ENCODE peak calls at places on chromosomes 12 and 14, in eight cellular contexts. W, U, D, S, A, I, Q and M are unnamed samples.

GRCh38 chr12:107368586-107368985 is 275.2 kb upstream of the CRY1 start:
- DNase-seq in W (no peak), U (no peak), D (no peak), S (no peak), A (no peak), I (no peak), Q (no peak), M (no peak)

GRCh38 chr12:12265571-12266388 is 1.1 kb downstream of the LRP6 start:
- DNase-seq in W (no peak), U (no peak), D (no peak), S (no peak), A (peak; percentile 60), I (peak; percentile 70), Q (no peak), M (peak; percentile 54)

GRCh38 chr12:130088509-130088908 is 73.8 kb upstream of the FZD10 start:
- DNase-seq in W (no peak), U (no peak), D (no peak), S (no peak), A (no peak), I (no peak), Q (no peak), M (no peak)

GRCh38 chr12:84315926-84316325 is 596.7 kb downstream of the SLC6A15 start:
- DNase-seq in W (no peak), U (no peak), D (no peak), S (no peak), A (no peak), I (no peak), Q (no peak), M (no peak)

GRCh38 chr14:103136388-103137271 is 13.4 kb downstream of the TNFAIP2 start:
- DNase-seq in W (no peak), U (peak; percentile 48), D (peak; percentile 56), S (no peak), A (peak; percentile 57), I (peak; percentile 58), Q (no peak), M (peak; percentile 61)

GRCh38 chr12:106113042-106113441 is 25.7 kb downstream of the NUAK1 start:
- DNase-seq in W (no peak), U (no peak), D (no peak), S (no peak), A (peak; percentile 68), I (peak; percentile 66), Q (no peak), M (no peak)

GRCh38 chr14:95660550-95661515 is 25.4 kb upstream of the TCL1B start:
- DNase-seq in W (no peak), U (no peak), D (no peak), S (no peak), A (no peak), I (no peak), Q (no peak), M (no peak)

GRCh38 chr12:123119808-123120207 is 31.1 kb downstream of the PITPNM2 start:
- DNase-seq in W (no peak), U (no peak), D (no peak), S (no peak), A (no peak), I (no peak), Q (no peak), M (no peak)

GRCh38 chr14:63192085-63192484 is 12.2 kb upstream of the RHOJ start:
- DNase-seq in W (no peak), U (no peak), D (no peak), S (no peak), A (no peak), I (peak; percentile 20), Q (no peak), M (peak; percentile 68)

GRCh38 chr12:59383426-59383822 is 212.4 kb upstream of the SLC16A7 start:
- DNase-seq in W (no peak), U (no peak), D (no peak), S (peak; percentile 52), A (peak; percentile 95), I (peak; percentile 59), Q (no peak), M (peak; percentile 48)

GRCh38 chr12:130709151-130710000 is 6.7 kb downstream of the RIMBP2 start:
- DNase-seq in W (no peak), U (no peak), D (peak; percentile 55), S (no peak), A (no peak), I (no peak), Q (no peak), M (no peak)

GRCh38 chr12:130976171-130976720 is 22.5 kb downstream of the ADGRD1 start:
- DNase-seq in W (no peak), U (no peak), D (no peak), S (no peak), A (no peak), I (no peak), Q (no peak), M (no peak)

GRCh38 chr14:69643430-69644200 is 32.2 kb downstream of the SUSD6 start:
- DNase-seq in W (no peak), U (peak; percentile 72), D (no peak), S (no peak), A (no peak), I (peak; percentile 69), Q (no peak), M (peak; percentile 79)

GRCh38 chr14:40413146-40413545 is 980.9 kb upstream of the FBXO33 start:
- DNase-seq in W (no peak), U (no peak), D (no peak), S (no peak), A (no peak), I (no peak), Q (no peak), M (no peak)

DNA sequence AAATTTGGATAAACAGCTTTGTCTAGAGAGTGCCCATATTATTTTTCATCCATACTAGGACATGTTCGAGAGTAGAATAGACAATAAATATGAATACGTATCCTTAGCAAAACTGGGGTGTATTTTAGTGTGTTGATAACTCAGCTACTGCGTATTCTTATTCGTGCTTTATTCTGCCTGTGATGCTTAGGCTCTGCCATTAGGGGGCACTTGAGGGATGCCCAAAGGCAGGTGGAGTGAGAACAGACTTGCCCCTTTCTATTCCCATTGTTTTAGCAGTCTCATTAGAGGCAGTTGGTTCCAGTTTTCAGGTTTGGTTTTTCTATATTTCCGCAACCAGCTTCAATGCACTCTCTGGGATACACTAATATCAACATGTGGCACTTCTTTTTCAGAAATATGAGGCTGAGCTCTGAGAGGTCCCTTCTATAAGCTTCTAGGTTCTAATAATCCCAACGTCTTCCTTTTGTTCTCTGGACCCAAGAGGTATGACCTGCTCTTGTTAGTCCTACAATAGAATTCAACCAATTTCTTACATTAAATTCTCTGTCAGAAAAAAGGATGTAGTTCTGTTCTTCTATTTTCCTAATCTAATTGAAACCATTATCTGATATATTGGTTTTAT is 985.7 kb upstream of the FBXO33 start:
- DNase-seq in W (no peak), U (peak; percentile 14), D (no peak), S (no peak), A (no peak), I (no peak), Q (peak; percentile 7), M (peak; percentile 8)
- TF ChIP-seq CTCF in W (no peak), U (peak; percentile 37), D (peak; percentile 10), S (peak; percentile 13), A (no peak), I (peak; percentile 42), Q (peak; percentile 68), M (peak; percentile 42)

DNA sequence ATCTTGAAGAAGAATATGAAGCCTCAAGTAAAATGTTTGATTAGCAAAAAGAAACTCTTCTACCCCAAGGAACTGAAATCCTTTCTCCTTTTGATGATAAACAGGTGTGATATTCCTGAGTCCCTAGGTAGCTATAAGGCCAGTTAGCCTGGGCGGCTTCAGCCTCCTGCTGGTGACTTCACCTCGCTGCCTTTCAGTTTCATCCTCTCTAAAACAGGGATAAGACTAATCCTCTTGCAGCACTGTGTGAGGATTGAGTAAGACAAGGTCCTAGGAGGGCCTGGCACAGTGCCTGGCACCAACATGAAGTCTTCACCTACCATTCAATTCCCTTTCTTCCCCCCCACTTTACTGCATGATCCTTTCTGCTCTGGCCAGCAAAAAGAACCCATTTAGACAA is 42.1 kb downstream of the CIT start:
- DNase-seq in W (no peak), U (no peak), D (no peak), S (no peak), A (peak; percentile 31), I (peak; percentile 36), Q (no peak), M (peak; percentile 27)
- TF ChIP-seq CTCF in W (no peak), U (no peak), D (no peak), S (no peak), A (peak; percentile 17), I (peak; percentile 50), Q (no peak), M (peak; percentile 14)

GRCh38 chr12:102659200-102659911 is 179.0 kb upstream of the IGF1 start:
- DNase-seq in W (no peak), U (no peak), D (no peak), S (no peak), A (peak; percentile 74), I (no peak), Q (no peak), M (no peak)
- TF ChIP-seq CTCF in W (no peak), U (no peak), D (no peak), S (peak; percentile 23), A (peak; percentile 23), I (peak; percentile 20), Q (peak; percentile 40), M (no peak)

GRCh38 chr14:52467515-52468266 is 84.6 kb downstream of the TXNDC16 start:
- DNase-seq in W (no peak), U (no peak), D (no peak), S (no peak), A (no peak), I (no peak), Q (no peak), M (no peak)

GRCh38 chr14:52472728-52473127 is 79.6 kb downstream of the TXNDC16 start:
- DNase-seq in W (no peak), U (no peak), D (no peak), S (no peak), A (no peak), I (no peak), Q (no peak), M (no peak)

GRCh38 chr14:52473557-52473956 is 78.7 kb downstream of the TXNDC16 start:
- DNase-seq in W (no peak), U (no peak), D (no peak), S (no peak), A (peak; percentile 57), I (peak; percentile 76), Q (no peak), M (peak; percentile 80)
- TF ChIP-seq CTCF in W (peak; percentile 54), U (no peak), D (peak; percentile 23), S (peak; percentile 8), A (peak; percentile 45), I (peak; percentile 42), Q (peak; percentile 70), M (peak; percentile 23)

DNA sequence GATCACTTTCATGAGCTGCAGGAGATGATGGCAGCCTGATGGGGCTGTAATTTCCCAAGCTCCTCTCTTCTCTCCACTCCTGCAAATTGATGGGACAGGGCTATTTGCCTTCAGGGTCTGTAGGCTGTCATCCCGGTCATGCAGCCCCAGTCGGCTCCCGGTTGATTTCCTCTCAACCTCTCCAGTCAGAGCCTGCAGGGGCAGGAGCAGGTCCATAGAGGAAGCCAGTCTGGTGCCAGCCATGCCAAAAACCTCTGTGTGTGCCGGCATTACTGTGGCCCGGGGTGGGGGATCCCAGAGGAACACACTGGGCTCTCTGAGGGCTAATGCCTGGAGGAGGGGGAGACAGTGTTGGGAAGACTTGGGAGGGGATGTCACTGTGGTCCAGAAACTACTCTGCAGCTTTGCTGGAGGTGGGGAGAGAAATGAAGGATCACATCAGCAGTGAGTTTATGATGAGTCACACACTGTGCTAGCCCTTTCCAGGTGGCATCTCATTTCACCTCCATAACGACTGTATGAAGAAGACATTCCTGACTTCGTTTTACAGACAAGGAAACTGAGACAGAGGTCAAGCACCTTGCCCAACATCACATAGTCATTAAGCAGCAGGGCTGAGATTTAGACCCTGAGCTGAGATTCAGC is 46.6 kb upstream of the PRIMA1 start:
- DNase-seq in W (no peak), U (no peak), D (no peak), S (no peak), A (no peak), I (no peak), Q (no peak), M (no peak)
- TF ChIP-seq CTCF in W (no peak), U (no peak), D (no peak), S (no peak), A (no peak), I (no peak), Q (no peak), M (no peak)

GRCh38 chr12:90695415-90695814 is 259.6 kb downstream of the CCER1 start:
- DNase-seq in W (no peak), U (no peak), D (no peak), S (no peak), A (no peak), I (peak; percentile 23), Q (no peak), M (peak; percentile 41)
- TF ChIP-seq CTCF in W (no peak), U (no peak), D (no peak), S (peak; percentile 15), A (no peak), I (peak; percentile 46), Q (no peak), M (peak; percentile 39)